ENCODE peak calls at places on chromosomes 4 and X, in nine cellular contexts. H is stimulated activated effector memory CD8-positive, alpha-beta T cell treated with anti-CD3 and anti-CD28 coated beads, Interleukin-12 subunit alpha, Interleukin-12 subunit beta, amount 100 ng/mL, for 72 hours; D is SK-N-SH treated with all-trans-retinoic acid at 6 μM for 48 hours; Q is activated CD8-positive, alpha-beta T cell treated with anti-CD3 and anti-CD28 coated beads for 36 hours; X is T-helper 17 cell; G is pancreas; A is effector memory CD8-positive, alpha-beta T cell; Z is upper lobe of left lung; E is heart left ventricle. U is an unnamed sample.

GRCh38 chr4:140013088-140013487 is 140.9 kb downstream of the MAML3 start:
- ATAC-seq in H (no peak), D (no peak), Q (no peak), X (no peak), G (peak), A (no peak), Z (no peak), E (no peak), U (no peak)

GRCh38 chr4:124590480-124590879 is 122.1 kb downstream of the ANKRD50 start:
- ATAC-seq in H (peak), D (no peak), Q (no peak), X (no peak), G (no peak), A (no peak), Z (no peak), E (no peak), U (no peak)

GRCh38 chrX:10356979-10357378 is 200.2 kb downstream of the CLCN4 start:
- ATAC-seq in H (peak), D (no peak), Q (no peak), X (no peak), G (no peak), A (no peak), Z (no peak), E (no peak), U (no peak)

GRCh38 chr4:122710434-122711308 is 21.8 kb upstream of the BBS12 start:
- ATAC-seq in H (peak), D (peak), Q (peak), X (peak), G (no peak), A (no peak), Z (no peak), E (peak), U (peak)

GRCh38 chrX:11629593-11630211 is 36.0 kb downstream of the ARHGAP6 start:
- ATAC-seq in H (no peak), D (no peak), Q (no peak), X (no peak), G (no peak), A (no peak), Z (no peak), E (peak), U (no peak)

GRCh38 chr4:677431-678293 is 3.3 kb downstream of the MYL5 start:
- ATAC-seq in H (no peak), D (no peak), Q (no peak), X (peak), G (no peak), A (no peak), Z (no peak), E (no peak), U (no peak)

GRCh38 chrX:153494541-153495361 is at the start of gene BGN:
- ATAC-seq in H (no peak), D (peak), Q (peak), X (no peak), G (no peak), A (no peak), Z (no peak), E (peak), U (no peak)

GRCh38 chr4:79663157-79663556 is 255.1 kb upstream of the GK2 start:
- ATAC-seq in H (no peak), D (no peak), Q (no peak), X (no peak), G (no peak), A (no peak), Z (no peak), E (no peak), U (no peak)

GRCh38 chrX:9339603-9340569 is 125.0 kb upstream of the TBL1X start:
- ATAC-seq in H (no peak), D (no peak), Q (no peak), X (peak), G (no peak), A (peak), Z (peak), E (peak), U (no peak)

GRCh38 chr4:172042714-172043114 is 229.5 kb downstream of the GALNTL6 start:
- ATAC-seq in H (no peak), D (no peak), Q (no peak), X (no peak), G (no peak), A (no peak), Z (no peak), E (no peak), U (no peak)

GRCh38 chrX:46788902-46789301 is 30.0 kb upstream of the SLC9A7 start:
- ATAC-seq in H (no peak), D (peak), Q (no peak), X (no peak), G (no peak), A (no peak), Z (no peak), E (no peak), U (no peak)

GRCh38 chrX:134764202-134764785 is 106.0 kb upstream of the PLAC1 start:
- ATAC-seq in H (peak), D (peak), Q (peak), X (peak), G (no peak), A (peak), Z (no peak), E (no peak), U (peak)

GRCh38 chrX:20217279-20217678 is 49.4 kb downstream of the RPS6KA3 start:
- ATAC-seq in H (no peak), D (peak), Q (no peak), X (no peak), G (peak), A (no peak), Z (no peak), E (peak), U (no peak)

GRCh38 chr4:121736735-121737351 is 28.1 kb downstream of the SMIM43 start:
- ATAC-seq in H (peak), D (peak), Q (no peak), X (no peak), G (no peak), A (peak), Z (no peak), E (peak), U (no peak)